ENCODE peak calls at places on chromosomes 5 and 9, in six cellular contexts. Q is mesothelial cell of epicardium, T is mesenchymal stem cell, F is H54, W is Caki2, L is uterus. J is an unnamed sample.

GRCh38 chr9:96122255-96122654 is 179.7 kb downstream of the HSD17B3 start:
- DNase-seq in Q (no peak), T (no peak), F (no peak), W (no peak), L (no peak), J (no peak)

GRCh38 chr9:126376311-126376902 is 49.8 kb downstream of the MVB12B start:
- DNase-seq in Q (no peak), T (no peak), F (no peak), W (no peak), L (no peak), J (no peak)

GRCh38 chr5:51657340-51658240 is 274.3 kb downstream of the ISL1 start:
- DNase-seq in Q (no peak), T (no peak), F (no peak), W (peak), L (no peak), J (no peak)

GRCh38 chr5:43193171-43193951 is 1.3 kb downstream of the NIM1K start:
- DNase-seq in Q (no peak), T (peak), F (peak), W (peak), L (peak), J (peak)

GRCh38 chr5:1771149-1772065 is 28.2 kb downstream of the MRPL36 start:
- DNase-seq in Q (no peak), T (no peak), F (no peak), W (no peak), L (no peak), J (no peak)

GRCh38 chr9:36903541-36904435 is 130.3 kb downstream of the PAX5 start:
- DNase-seq in Q (no peak), T (peak), F (no peak), W (peak), L (no peak), J (peak)

GRCh38 chr5:102218159-102218558 is 77.9 kb downstream of the SLCO4C1 start:
- DNase-seq in Q (no peak), T (no peak), F (no peak), W (no peak), L (no peak), J (no peak)

GRCh38 chr5:171272996-171273970 is 35.8 kb upstream of the TLX3 start:
- DNase-seq in Q (no peak), T (peak), F (no peak), W (no peak), L (no peak), J (peak)

GRCh38 chr9:101601904-101602765 is 7.4 kb upstream of the PPP3R2 start:
- DNase-seq in Q (no peak), T (peak), F (peak), W (peak), L (no peak), J (peak)

GRCh38 chr5:89073045-89073444 is 190.1 kb upstream of the MEF2C start:
- DNase-seq in Q (no peak), T (no peak), F (no peak), W (no peak), L (no peak), J (no peak)

GRCh38 chr5:154844800-154845199 is 5.6 kb downstream of the FAXDC2 start:
- DNase-seq in Q (no peak), T (no peak), F (no peak), W (no peak), L (no peak), J (peak)

GRCh38 chr5:139147743-139148079 is 50.5 kb downstream of the SIL1 start:
- DNase-seq in Q (no peak), T (peak), F (peak), W (no peak), L (peak), J (peak)

GRCh38 chr9:4180907-4181605 is 118.8 kb downstream of the GLIS3 start:
- DNase-seq in Q (no peak), T (no peak), F (no peak), W (no peak), L (no peak), J (no peak)

GRCh38 chr5:172144291-172144815 is 43.7 kb downstream of the STK10 start:
- DNase-seq in Q (no peak), T (peak), F (no peak), W (no peak), L (no peak), J (no peak)

GRCh38 chr9:69325409-69326212 is 596 bp downstream of the ENTREP1 start:
- DNase-seq in Q (peak), T (no peak), F (no peak), W (no peak), L (no peak), J (peak)

GRCh38 chr5:172172912-172173591 is 15.0 kb downstream of the STK10 start:
- DNase-seq in Q (no peak), T (no peak), F (no peak), W (peak), L (no peak), J (no peak)

GRCh38 chr5:180670586-180671359 is 21.4 kb upstream of the FLT4 start:
- DNase-seq in Q (no peak), T (peak), F (no peak), W (peak), L (no peak), J (peak)

GRCh38 chr9:76725181-76725580 is 39.1 kb upstream of the PCA3 start:
- DNase-seq in Q (no peak), T (no peak), F (no peak), W (no peak), L (no peak), J (no peak)

GRCh38 chr9:89797255-89797654 is 192.4 kb downstream of the GADD45G start:
- DNase-seq in Q (no peak), T (no peak), F (no peak), W (no peak), L (no peak), J (no peak)

GRCh38 chr5:56023296-56023695 is 28.5 kb upstream of the IL6ST start:
- DNase-seq in Q (no peak), T (no peak), F (no peak), W (no peak), L (no peak), J (no peak)

GRCh38 chr9:108191065-108191464 is 664.7 kb downstream of the ACTL7B start:
- DNase-seq in Q (no peak), T (no peak), F (no peak), W (no peak), L (no peak), J (no peak)

GRCh38 chr9:94925751-94926456 is 199.4 kb downstream of the AOPEP start:
- DNase-seq in Q (no peak), T (no peak), F (no peak), W (no peak), L (no peak), J (no peak)

GRCh38 chr5:116561658-116562057 is 13.0 kb downstream of the SEMA6A start:
- DNase-seq in Q (no peak), T (no peak), F (no peak), W (no peak), L (no peak), J (no peak)

GRCh38 chr5:54388811-54389210 is 66.7 kb upstream of the HSPB3 start:
- DNase-seq in Q (no peak), T (no peak), F (no peak), W (no peak), L (no peak), J (no peak)

GRCh38 chr9:91486699-91487497 is 63.3 kb upstream of the NFIL3 start:
- DNase-seq in Q (no peak), T (peak), F (no peak), W (no peak), L (no peak), J (no peak)

GRCh38 chr9:128321879-128322341 is 337 bp downstream of the TRUB2 start:
- DNase-seq in Q (no peak), T (no peak), F (no peak), W (no peak), L (no peak), J (peak)

GRCh38 chr9:86792136-86792535 is 155.2 kb downstream of the GAS1 start:
- DNase-seq in Q (no peak), T (no peak), F (no peak), W (peak), L (no peak), J (no peak)

GRCh38 chr9:78857371-78858225 is 560.7 kb downstream of the PSAT1 start:
- DNase-seq in Q (no peak), T (no peak), F (no peak), W (no peak), L (no peak), J (no peak)

GRCh38 chr9:110214090-110214489 is 6.1 kb upstream of the C9orf152 start:
- DNase-seq in Q (no peak), T (no peak), F (peak), W (no peak), L (no peak), J (no peak)

GRCh38 chr5:127046343-127047072 is 16.1 kb upstream of the MARCHF3 start:
- DNase-seq in Q (no peak), T (no peak), F (no peak), W (no peak), L (no peak), J (no peak)

J was measured in dermis blood vessel endothelial cell.